ENCODE peak calls at places on chromosome 15, in eight cellular contexts. One of them, this sample, is unnamed.

GRCh38 chr15:53872410-53872809 is 105.8 kb upstream of the UNC13C start:
- DNase-seq in upper lobe of right lung: no peak
- DNase-seq in transverse colon: no peak
- DNase-seq in right atrium auricular region: no peak
- DNase-seq in foreskin fibroblast: no peak
- DNase-seq in pancreas: no peak
- DNase-seq in tibial nerve: no peak
- DNase-seq in fibroblast of mammary gland: no peak
- DNase-seq in this sample: no peak

GRCh38 chr15:43465105-43465504 is 27.9 kb downstream of the TP53BP1 start:
- DNase-seq in pancreas: no peak
- DNase-seq in foreskin fibroblast: peak; percentile 88
- DNase-seq in transverse colon: no peak
- DNase-seq in upper lobe of right lung: no peak
- DNase-seq in right atrium auricular region: no peak
- DNase-seq in fibroblast of mammary gland: peak; percentile 87
- DNase-seq in tibial nerve: no peak
- DNase-seq in this sample: peak; percentile 85

GRCh38 chr15:24696201-24696600 is 20.6 kb downstream of the NPAP1 start:
- DNase-seq in upper lobe of right lung: no peak
- DNase-seq in fibroblast of mammary gland: no peak
- DNase-seq in tibial nerve: no peak
- DNase-seq in foreskin fibroblast: no peak
- DNase-seq in pancreas: no peak
- DNase-seq in transverse colon: no peak
- DNase-seq in right atrium auricular region: no peak
- DNase-seq in this sample: no peak

GRCh38 chr15:55628369-55628730 is 40.2 kb upstream of the PYGO1 start:
- DNase-seq in pancreas: no peak
- DNase-seq in fibroblast of mammary gland: no peak
- DNase-seq in foreskin fibroblast: peak; percentile 27
- DNase-seq in tibial nerve: no peak
- DNase-seq in right atrium auricular region: no peak
- DNase-seq in transverse colon: no peak
- DNase-seq in upper lobe of right lung: no peak
- DNase-seq in this sample: no peak

GRCh38 chr15:71282086-71282485 is 166.8 kb downstream of the THSD4 start:
- DNase-seq in transverse colon: no peak
- DNase-seq in pancreas: no peak
- DNase-seq in fibroblast of mammary gland: peak; percentile 75
- DNase-seq in upper lobe of right lung: no peak
- DNase-seq in foreskin fibroblast: peak; percentile 61
- DNase-seq in right atrium auricular region: no peak
- DNase-seq in tibial nerve: no peak
- DNase-seq in this sample: peak; percentile 92

GRCh38 chr15:22839046-22839705 is 710 bp downstream of the NIPA2 start:
- DNase-seq in transverse colon: no peak
- DNase-seq in pancreas: no peak
- DNase-seq in right atrium auricular region: no peak
- DNase-seq in upper lobe of right lung: no peak
- DNase-seq in tibial nerve: no peak
- DNase-seq in foreskin fibroblast: no peak
- DNase-seq in fibroblast of mammary gland: no peak
- DNase-seq in this sample: peak; percentile 20

GRCh38 chr15:100714749-100715342 is 112.5 kb downstream of the ASB7 start:
- DNase-seq in pancreas: no peak
- DNase-seq in upper lobe of right lung: no peak
- DNase-seq in right atrium auricular region: peak; percentile 54
- DNase-seq in tibial nerve: no peak
- DNase-seq in fibroblast of mammary gland: no peak
- DNase-seq in foreskin fibroblast: no peak
- DNase-seq in transverse colon: no peak
- DNase-seq in this sample: no peak

GRCh38 chr15:70584838-70585706 is 178.3 kb downstream of the UACA start:
- DNase-seq in fibroblast of mammary gland: no peak
- DNase-seq in foreskin fibroblast: peak; percentile 53
- DNase-seq in pancreas: no peak
- DNase-seq in upper lobe of right lung: no peak
- DNase-seq in transverse colon: no peak
- DNase-seq in tibial nerve: no peak
- DNase-seq in right atrium auricular region: no peak
- DNase-seq in this sample: no peak

GRCh38 chr15:83287541-83288027 is 3.1 kb upstream of the BNC1 start:
- DNase-seq in transverse colon: no peak
- DNase-seq in right atrium auricular region: no peak
- DNase-seq in fibroblast of mammary gland: peak; percentile 99
- DNase-seq in pancreas: no peak
- DNase-seq in foreskin fibroblast: peak; percentile 95
- DNase-seq in upper lobe of right lung: no peak
- DNase-seq in tibial nerve: no peak
- DNase-seq in this sample: peak; percentile 95

GRCh38 chr15:64697911-64698369 is 77.4 kb downstream of the RBPMS2 start:
- DNase-seq in upper lobe of right lung: no peak
- DNase-seq in foreskin fibroblast: peak; percentile 51
- DNase-seq in transverse colon: no peak
- DNase-seq in fibroblast of mammary gland: peak; percentile 39
- DNase-seq in tibial nerve: no peak
- DNase-seq in pancreas: no peak
- DNase-seq in right atrium auricular region: no peak
- DNase-seq in this sample: no peak

GRCh38 chr15:32828507-32829186 is 110.8 kb downstream of the GREM1 start:
- DNase-seq in right atrium auricular region: no peak
- DNase-seq in pancreas: no peak
- DNase-seq in transverse colon: no peak
- DNase-seq in upper lobe of right lung: no peak
- DNase-seq in tibial nerve: no peak
- DNase-seq in foreskin fibroblast: peak; percentile 92
- DNase-seq in fibroblast of mammary gland: peak; percentile 96
- DNase-seq in this sample: peak; percentile 57

GRCh38 chr15:84081391-84082168 is 154.0 kb upstream of the GOLGA6L4 start:
- DNase-seq in pancreas: no peak
- DNase-seq in right atrium auricular region: no peak
- DNase-seq in tibial nerve: no peak
- DNase-seq in fibroblast of mammary gland: no peak
- DNase-seq in transverse colon: no peak
- DNase-seq in upper lobe of right lung: no peak
- DNase-seq in foreskin fibroblast: no peak
- DNase-seq in this sample: peak; percentile 11

GRCh38 chr15:40926659-40927496 is 2.3 kb upstream of the DLL4 start:
- DNase-seq in upper lobe of right lung: no peak
- DNase-seq in transverse colon: no peak
- DNase-seq in tibial nerve: no peak
- DNase-seq in foreskin fibroblast: no peak
- DNase-seq in right atrium auricular region: no peak
- DNase-seq in pancreas: no peak
- DNase-seq in fibroblast of mammary gland: no peak
- DNase-seq in this sample: no peak

GRCh38 chr15:67781907-67782559 is 43.3 kb upstream of the SKOR1 start:
- DNase-seq in right atrium auricular region: no peak
- DNase-seq in fibroblast of mammary gland: no peak
- DNase-seq in foreskin fibroblast: no peak
- DNase-seq in upper lobe of right lung: no peak
- DNase-seq in pancreas: no peak
- DNase-seq in tibial nerve: no peak
- DNase-seq in transverse colon: no peak
- DNase-seq in this sample: no peak

GRCh38 chr15:53830707-53831386 is 71.4 kb upstream of the WDR72 start:
- DNase-seq in transverse colon: peak; percentile 30
- DNase-seq in fibroblast of mammary gland: no peak
- DNase-seq in upper lobe of right lung: no peak
- DNase-seq in foreskin fibroblast: no peak
- DNase-seq in tibial nerve: no peak
- DNase-seq in right atrium auricular region: no peak
- DNase-seq in pancreas: no peak
- DNase-seq in this sample: no peak

DNA sequence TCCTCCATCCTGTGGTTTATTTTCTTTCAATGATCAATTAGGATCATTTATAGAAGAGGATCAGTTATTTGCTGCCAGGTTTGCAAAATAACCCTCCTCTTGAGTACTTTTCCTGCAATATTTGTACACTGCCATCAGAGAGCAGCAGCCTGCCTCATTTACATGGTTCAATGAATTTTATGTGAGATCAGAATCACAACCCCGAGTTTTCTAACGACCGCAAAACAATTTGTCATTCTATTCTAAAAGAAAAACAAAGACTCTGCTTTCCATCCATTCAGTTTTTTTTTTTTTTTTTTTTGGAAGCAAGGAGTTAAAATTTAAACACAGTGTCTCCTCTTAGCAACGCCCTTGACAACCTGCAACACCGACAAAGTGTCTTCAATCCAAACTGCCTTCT is 146.9 kb downstream of the RAB11A start:
- DNase-seq in foreskin fibroblast: no peak
- DNase-seq in upper lobe of right lung: no peak
- DNase-seq in transverse colon: no peak
- DNase-seq in right atrium auricular region: no peak
- DNase-seq in pancreas: no peak
- DNase-seq in tibial nerve: no peak
- DNase-seq in fibroblast of mammary gland: no peak
- DNase-seq in this sample: no peak
- TF ChIP-seq CTCF in foreskin fibroblast: no peak
- TF ChIP-seq CTCF in upper lobe of right lung: no peak
- TF ChIP-seq CTCF in transverse colon: no peak
- TF ChIP-seq CTCF in right atrium auricular region: no peak
- TF ChIP-seq CTCF in pancreas: no peak
- TF ChIP-seq CTCF in tibial nerve: no peak
- TF ChIP-seq CTCF in fibroblast of mammary gland: no peak
- TF ChIP-seq CTCF in this sample: no peak

GRCh38 chr15:49215768-49216739 is 46.0 kb downstream of the GALK2 start:
- DNase-seq in tibial nerve: no peak
- DNase-seq in foreskin fibroblast: no peak
- DNase-seq in transverse colon: peak; percentile 11
- DNase-seq in fibroblast of mammary gland: no peak
- DNase-seq in pancreas: peak; percentile 25
- DNase-seq in right atrium auricular region: no peak
- DNase-seq in upper lobe of right lung: peak; percentile 77
- DNase-seq in this sample: no peak
- TF ChIP-seq CTCF in tibial nerve: no peak
- TF ChIP-seq CTCF in foreskin fibroblast: no peak
- TF ChIP-seq CTCF in transverse colon: no peak
- TF ChIP-seq CTCF in fibroblast of mammary gland: no peak
- TF ChIP-seq CTCF in pancreas: no peak
- TF ChIP-seq CTCF in right atrium auricular region: no peak
- TF ChIP-seq CTCF in upper lobe of right lung: peak; percentile 29
- TF ChIP-seq CTCF in this sample: no peak

DNA sequence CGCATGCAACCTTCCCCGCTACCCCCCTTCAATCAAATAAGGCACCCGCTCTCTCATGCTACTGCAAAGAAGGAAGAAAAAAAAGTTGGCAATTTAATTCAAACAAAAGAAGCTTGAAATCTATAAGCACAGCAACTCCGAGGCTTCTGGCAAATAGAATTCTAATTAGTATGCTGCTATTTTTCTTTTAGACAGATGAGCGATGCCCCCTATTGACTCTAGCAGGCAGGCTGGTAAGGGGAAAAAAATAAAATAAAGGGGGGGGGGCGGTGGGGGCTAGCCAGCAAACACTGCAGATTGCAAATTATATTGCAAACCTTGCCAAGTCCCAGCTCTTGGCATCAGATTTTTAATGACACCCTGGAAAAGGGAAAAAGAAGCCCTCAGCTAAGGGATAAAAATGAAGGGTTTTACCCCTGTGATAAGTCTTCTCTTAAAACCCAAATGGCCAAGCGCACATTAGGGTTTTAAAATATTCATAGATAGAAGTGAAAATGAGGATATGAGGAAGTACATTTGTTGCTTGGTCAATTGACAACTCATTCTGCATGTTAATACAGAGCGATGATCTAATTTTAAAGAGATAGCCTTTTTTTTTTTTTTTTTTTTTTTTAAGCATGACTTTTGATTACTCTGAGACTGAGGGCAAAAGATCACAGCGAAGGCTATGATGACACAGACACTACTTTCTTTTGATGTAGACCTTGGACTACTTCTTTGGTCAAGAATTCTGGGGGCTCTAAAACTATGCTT is 255.3 kb downstream of the NR2F2 start:
- DNase-seq in fibroblast of mammary gland: peak; percentile 31
- DNase-seq in foreskin fibroblast: peak; percentile 4
- DNase-seq in pancreas: no peak
- DNase-seq in transverse colon: no peak
- DNase-seq in right atrium auricular region: no peak
- DNase-seq in upper lobe of right lung: no peak
- DNase-seq in tibial nerve: no peak
- DNase-seq in this sample: peak; percentile 41
- TF ChIP-seq CTCF in fibroblast of mammary gland: peak; percentile 39
- TF ChIP-seq CTCF in foreskin fibroblast: peak; percentile 32
- TF ChIP-seq CTCF in pancreas: no peak
- TF ChIP-seq CTCF in transverse colon: no peak
- TF ChIP-seq CTCF in right atrium auricular region: peak; percentile 22
- TF ChIP-seq CTCF in upper lobe of right lung: peak; percentile 14
- TF ChIP-seq CTCF in tibial nerve: peak; percentile 39
- TF ChIP-seq CTCF in this sample: peak; percentile 38

DNA sequence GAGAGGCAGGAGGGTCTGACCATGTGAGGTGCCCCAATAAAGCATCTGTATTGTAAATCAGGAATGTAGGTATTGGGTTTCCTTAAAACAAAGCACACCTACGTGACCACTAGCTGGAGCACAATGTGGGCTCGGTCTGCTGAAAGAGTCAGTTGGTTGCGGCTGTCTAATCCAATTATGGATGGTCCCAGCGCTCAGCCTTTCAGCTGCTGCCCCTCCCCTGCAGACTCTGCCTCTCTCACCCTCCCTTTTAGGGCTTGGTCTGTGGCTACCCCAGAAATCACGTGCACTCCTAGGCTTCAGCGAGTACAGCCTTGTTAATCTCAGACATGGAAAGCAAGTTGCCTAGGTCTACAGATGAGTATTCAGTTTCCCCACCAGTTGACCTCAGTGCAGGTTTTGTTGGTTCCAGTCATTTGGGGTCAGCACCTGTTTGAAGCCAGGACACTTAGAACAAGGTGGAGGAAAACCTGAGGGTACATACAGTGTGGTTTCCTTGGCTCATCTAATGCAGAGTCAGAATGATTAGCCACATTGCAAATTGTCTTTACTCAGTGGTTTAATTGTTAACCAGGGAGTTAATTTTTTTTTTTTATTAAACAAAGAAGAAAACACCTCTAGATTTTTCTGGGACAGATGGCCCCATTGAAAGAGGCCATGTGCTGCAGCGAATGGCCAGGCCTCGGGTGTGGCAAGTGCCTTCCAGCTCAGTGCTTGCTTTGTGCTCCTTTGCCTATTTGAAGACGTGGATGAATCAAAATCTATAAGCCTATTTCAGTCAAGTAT is 137.7 kb downstream of the IGF1R start:
- DNase-seq in tibial nerve: no peak
- DNase-seq in fibroblast of mammary gland: no peak
- DNase-seq in pancreas: no peak
- DNase-seq in foreskin fibroblast: no peak
- DNase-seq in right atrium auricular region: no peak
- DNase-seq in upper lobe of right lung: no peak
- DNase-seq in transverse colon: peak; percentile 61
- DNase-seq in this sample: no peak
- TF ChIP-seq CTCF in tibial nerve: no peak
- TF ChIP-seq CTCF in fibroblast of mammary gland: no peak
- TF ChIP-seq CTCF in pancreas: no peak
- TF ChIP-seq CTCF in foreskin fibroblast: no peak
- TF ChIP-seq CTCF in right atrium auricular region: no peak
- TF ChIP-seq CTCF in upper lobe of right lung: no peak
- TF ChIP-seq CTCF in transverse colon: no peak
- TF ChIP-seq CTCF in this sample: no peak

GRCh38 chr15:96341465-96342142 is 11.1 kb downstream of the NR2F2 start:
- DNase-seq in right atrium auricular region: peak; percentile 57
- DNase-seq in upper lobe of right lung: no peak
- DNase-seq in tibial nerve: no peak
- DNase-seq in foreskin fibroblast: no peak
- DNase-seq in pancreas: no peak
- DNase-seq in transverse colon: no peak
- DNase-seq in fibroblast of mammary gland: peak; percentile 48
- DNase-seq in this sample: peak; percentile 50
- TF ChIP-seq CTCF in right atrium auricular region: no peak
- TF ChIP-seq CTCF in upper lobe of right lung: no peak
- TF ChIP-seq CTCF in tibial nerve: no peak
- TF ChIP-seq CTCF in foreskin fibroblast: no peak
- TF ChIP-seq CTCF in pancreas: no peak
- TF ChIP-seq CTCF in transverse colon: no peak
- TF ChIP-seq CTCF in fibroblast of mammary gland: no peak
- TF ChIP-seq CTCF in this sample: no peak

This sample was measured in fibroblast of pulmonary artery.